ENCODE peak calls at places on chromosomes 1 and 21, in four cellular contexts. W, O, A and K are unnamed samples.

GRCh38 chr1:201949491-201949890 is 3.1 kb upstream of the LMOD1 start:
- DNase-seq in O (no peak), A (no peak), W (no peak), K (no peak)

GRCh38 chr21:34086887-34087306 is 13.5 kb downstream of the MRPS6 start:
- DNase-seq in O (no peak), A (no peak), W (no peak), K (peak)

GRCh38 chr1:101238041-101238515 is 1.3 kb downstream of the S1PR1 start:
- DNase-seq in W (no peak), A (no peak), O (no peak), K (no peak)

GRCh38 chr1:183694035-183694434 is 40.9 kb upstream of the APOBEC4 start:
- DNase-seq in W (no peak), O (no peak), A (no peak), K (no peak)

GRCh38 chr1:210686841-210687240 is 358.1 kb downstream of the HHAT start:
- DNase-seq in A (no peak), W (no peak), O (peak), K (no peak)

GRCh38 chr1:200837931-200838571 is 34.7 kb upstream of the GPR25 start:
- DNase-seq in W (no peak), A (peak), O (peak), K (no peak)

GRCh38 chr1:1164701-1165451 is 8.8 kb upstream of the TTLL10 start:
- DNase-seq in A (no peak), O (peak), W (no peak), K (no peak)

GRCh38 chr1:197343663-197344273 is 75.7 kb downstream of the CRB1 start:
- DNase-seq in O (no peak), A (no peak), W (no peak), K (no peak)

GRCh38 chr1:117606608-117607261 is 887 bp downstream of the TENT5C start:
- DNase-seq in A (peak), W (no peak), O (no peak), K (peak)

GRCh38 chr1:98323396-98323795 is 338.1 kb upstream of the SNX7 start:
- DNase-seq in W (no peak), A (peak), O (peak), K (no peak)

GRCh38 chr1:85361106-85361505 is 84.7 kb upstream of the BCL10 start:
- DNase-seq in A (peak), W (no peak), O (no peak), K (no peak)

GRCh38 chr1:55131801-55132200 is 83.4 kb downstream of the USP24 start:
- DNase-seq in A (peak), O (no peak), W (no peak), K (no peak)

GRCh38 chr1:81949421-81949820 is 148.7 kb downstream of the ADGRL2 start:
- DNase-seq in O (no peak), W (no peak), A (no peak), K (no peak)

GRCh38 chr1:51518730-51519047 is 377 bp downstream of the EPS15 start:
- DNase-seq in O (no peak), W (no peak), A (peak), K (peak)

GRCh38 chr1:33972676-33973395 is 109.0 kb downstream of the HMGB4 start:
- DNase-seq in A (peak), W (no peak), O (no peak), K (no peak)

GRCh38 chr21:31733521-31734149 is 1.7 kb upstream of the SCAF4 start:
- DNase-seq in O (no peak), A (peak), W (no peak), K (no peak)

GRCh38 chr21:17789660-17790059 is 29.5 kb downstream of the C21orf91 start:
- DNase-seq in A (no peak), O (no peak), W (no peak), K (no peak)

GRCh38 chr1:43598622-43599021 is 51.3 kb upstream of the KDM4A start:
- DNase-seq in A (no peak), O (no peak), W (no peak), K (no peak)

GRCh38 chr1:30324251-30325084 is 398.9 kb downstream of the MATN1 start:
- DNase-seq in A (no peak), O (no peak), W (no peak), K (no peak)

GRCh38 chr1:75855010-75855409 is 58.3 kb downstream of the MSH4 start:
- DNase-seq in A (peak), W (no peak), O (peak), K (no peak)

GRCh38 chr1:231616667-231617066 is 9.9 kb upstream of the DISC1 start:
- DNase-seq in W (no peak), A (no peak), O (no peak), K (no peak)

GRCh38 chr1:205589618-205590456 is 42.0 kb downstream of the ELK4 start:
- DNase-seq in A (no peak), W (no peak), O (no peak), K (no peak)

GRCh38 chr1:18246543-18246942 is 138.9 kb downstream of the IGSF21 start:
- DNase-seq in O (peak), A (no peak), W (no peak), K (peak)

GRCh38 chr1:61056674-61057439 is 25.5 kb upstream of the NFIA start:
- DNase-seq in O (peak), A (peak), W (no peak), K (peak)

GRCh38 chr1:214026985-214027384 is 39.2 kb downstream of the PROX1 start:
- DNase-seq in A (no peak), W (no peak), O (no peak), K (no peak)

GRCh38 chr1:152869808-152870419 is 8.2 kb upstream of the SMCP start:
- DNase-seq in A (peak), W (peak), O (peak), K (peak)

GRCh38 chr21:33286076-33286475 is 19.9 kb downstream of the IL10RB start:
- DNase-seq in O (no peak), A (no peak), W (no peak), K (no peak)

GRCh38 chr1:50333595-50333974 is 89.7 kb downstream of the DMRTA2 start:
- DNase-seq in W (no peak), O (peak), A (peak), K (peak)

GRCh38 chr1:175220853-175221547 is 28.4 kb upstream of the KIAA0040 start:
- DNase-seq in A (no peak), W (no peak), O (no peak), K (no peak)

GRCh38 chr1:175218786-175219447 is 26.3 kb upstream of the KIAA0040 start:
- DNase-seq in O (no peak), W (no peak), A (no peak), K (no peak)

GRCh38 chr1:175219774-175220173 is 27.2 kb upstream of the KIAA0040 start:
- DNase-seq in A (no peak), W (no peak), O (no peak), K (no peak)

GRCh38 chr1:175222296-175222938 is 29.8 kb upstream of the KIAA0040 start:
- DNase-seq in A (no peak), O (no peak), W (no peak), K (no peak)

DNA sequence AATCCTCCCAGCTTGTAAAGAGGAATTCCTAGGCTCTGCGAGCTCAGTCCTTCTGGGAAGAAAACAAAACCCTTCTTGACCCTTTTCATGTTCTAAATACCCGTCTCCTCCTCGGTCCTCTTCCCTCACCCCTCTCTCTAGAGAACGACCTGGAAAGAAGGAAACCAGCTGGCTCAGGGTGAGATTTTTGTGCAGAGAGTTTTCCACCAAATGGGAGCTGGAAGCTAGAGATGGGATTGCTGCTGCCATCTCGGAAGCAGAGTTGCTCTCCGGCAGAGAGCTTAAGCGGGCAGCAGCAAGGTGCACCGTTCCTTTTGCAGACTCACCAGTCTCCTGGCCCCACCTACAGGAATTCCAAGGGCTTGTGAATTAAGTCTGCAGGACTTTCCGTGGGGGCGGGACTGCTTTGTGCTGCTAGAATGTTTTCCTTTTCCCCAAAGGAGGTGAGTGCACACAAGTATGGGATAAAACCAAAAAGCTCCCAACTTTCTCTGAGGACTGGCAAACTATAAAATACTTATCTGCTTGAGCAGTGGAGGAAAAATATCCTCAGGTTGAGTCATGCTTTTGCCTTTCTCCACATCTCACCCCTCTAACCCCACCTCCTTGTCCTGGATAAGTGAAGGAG is 29.1 kb upstream of the KIAA0040 start:
- DNase-seq in W (no peak), A (no peak), O (no peak), K (peak)
- TF ChIP-seq RCOR1 in W (no peak), A (no peak), O (no peak), K (no peak)

GRCh38 chr1:229341811-229342304 is 989 bp downstream of the CCSAP start:
- DNase-seq in W (no peak), A (peak), O (peak), K (peak)
- TF ChIP-seq RCOR1 in W (no peak), A (no peak), O (no peak), K (no peak)

GRCh38 chr1:155834296-155834926 is 22.6 kb downstream of the GON4L start:
- DNase-seq in W (no peak), A (peak), O (peak), K (peak)
- TF ChIP-seq RCOR1 in W (no peak), A (no peak), O (no peak), K (no peak)

GRCh38 chr1:15213333-15213732 is 33.7 kb upstream of the FHAD1 start:
- DNase-seq in A (peak), O (no peak), W (no peak), K (no peak)
- TF ChIP-seq RCOR1 in A (no peak), O (no peak), W (no peak), K (no peak)

DNA sequence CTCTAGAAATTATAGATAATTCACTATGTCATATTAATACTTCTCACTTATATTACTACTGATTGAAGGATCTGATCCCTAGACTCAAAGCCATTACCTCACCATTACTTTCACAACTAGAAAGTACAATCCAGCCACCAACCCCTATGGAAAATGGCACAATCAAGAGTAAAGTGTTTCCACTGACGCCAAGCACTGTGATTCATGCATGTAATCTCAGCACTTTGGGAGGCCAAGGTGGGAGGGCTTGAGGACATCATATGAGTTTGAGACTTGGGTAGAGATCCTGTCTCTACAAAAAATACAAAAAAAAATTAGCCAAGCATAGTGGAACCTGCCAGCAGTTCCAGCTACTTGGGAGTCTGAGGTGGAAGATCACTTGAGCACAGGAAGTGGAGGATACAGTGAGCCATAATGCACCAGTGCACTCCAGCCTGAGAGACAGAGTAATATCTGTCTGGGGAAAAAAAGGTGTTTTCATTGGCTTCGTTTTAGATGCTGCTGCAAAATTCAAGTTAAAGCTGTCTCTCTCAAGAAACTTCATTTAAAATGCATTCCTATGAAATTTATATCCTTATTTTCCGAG is 126.5 kb downstream of the AKT3 start:
- DNase-seq in W (no peak), O (no peak), A (no peak), K (no peak)
- TF ChIP-seq RCOR1 in W (no peak), O (no peak), A (no peak), K (no peak)

GRCh38 chr1:228937351-228937750 is 202.1 kb downstream of the RHOU start:
- DNase-seq in O (no peak), A (no peak), W (no peak), K (no peak)

GRCh38 chr1:228937851-228938247 is 202.6 kb downstream of the RHOU start:
- DNase-seq in O (no peak), A (no peak), W (no peak), K (no peak)

GRCh38 chr1:228935198-228935663 is 200.0 kb downstream of the RHOU start:
- DNase-seq in O (no peak), A (no peak), W (no peak), K (no peak)

GRCh38 chr1:228936881-228937280 is 201.6 kb downstream of the RHOU start:
- DNase-seq in O (no peak), W (no peak), A (no peak), K (no peak)

DNA sequence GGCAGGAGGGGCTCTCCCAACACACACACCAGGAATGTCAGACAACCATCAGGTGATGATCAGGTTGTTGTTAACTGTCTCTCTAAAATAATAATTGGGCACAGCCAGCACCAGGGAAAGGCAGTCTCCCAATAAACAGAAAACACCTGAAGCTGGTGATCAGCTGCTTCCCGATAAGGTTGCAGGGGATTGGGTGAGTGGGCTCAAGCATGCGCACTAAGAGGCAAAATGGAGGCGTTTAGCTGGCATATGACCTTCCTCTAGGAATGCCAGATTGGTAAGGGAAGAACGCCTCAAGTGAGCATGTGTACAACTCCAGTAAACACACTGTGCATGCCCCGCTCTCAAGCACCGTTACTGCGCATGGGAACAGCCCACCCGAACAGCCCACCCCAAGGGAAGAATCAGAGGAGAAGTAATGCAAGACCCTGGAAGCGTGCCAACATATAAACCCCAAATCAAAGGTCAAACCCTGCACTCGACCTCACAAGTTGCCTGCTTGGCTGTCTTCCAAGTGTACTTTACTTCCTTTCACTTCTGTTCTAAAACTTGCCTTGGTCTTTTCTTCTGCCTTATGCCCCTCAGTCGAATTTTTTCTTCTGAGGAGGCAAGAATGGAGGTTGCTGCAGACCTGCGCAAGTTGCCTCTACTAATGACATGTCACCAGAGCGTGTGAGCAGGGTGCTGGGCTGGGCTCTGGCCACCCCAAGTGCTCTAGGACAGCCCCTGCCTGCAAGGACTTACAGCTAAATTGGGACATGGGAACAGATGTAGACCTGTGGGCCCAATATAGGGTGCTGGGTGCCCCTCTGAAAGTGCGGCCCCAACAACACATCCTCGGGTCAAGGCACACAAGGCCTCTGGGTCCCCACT is 200.8 kb downstream of the RHOU start:
- DNase-seq in W (no peak), A (no peak), O (no peak), K (no peak)
- TF ChIP-seq RCOR1 in W (no peak), A (no peak), O (no peak), K (no peak)

GRCh38 chr1:6582370-6582769 is 2.6 kb downstream of the ZBTB48 start:
- DNase-seq in W (no peak), O (peak), A (no peak), K (no peak)
- TF ChIP-seq RCOR1 in W (no peak), O (no peak), A (no peak), K (no peak)

GRCh38 chr1:236639686-236640085 is 35.4 kb upstream of the HEATR1 start:
- DNase-seq in W (no peak), A (no peak), O (no peak), K (no peak)
- TF ChIP-seq RCOR1 in W (no peak), A (no peak), O (no peak), K (no peak)